ENCODE peak calls at places on chromosomes 7 and 10, in four cellular contexts. One of them, this sample, is unnamed.

GRCh38 chr7:45052011-45052410 is 36.8 kb downstream of the NACAD start:
- DNase-seq in left ventricle myocardium inferior: no peak
- DNase-seq in fibroblast of pulmonary artery: no peak
- DNase-seq in GM10248: no peak
- DNase-seq in this sample: no peak

GRCh38 chr7:152108359-152108758 is 82.9 kb downstream of the GALNT11 start:
- DNase-seq in left ventricle myocardium inferior: no peak
- DNase-seq in fibroblast of pulmonary artery: no peak
- DNase-seq in GM10248: no peak
- DNase-seq in this sample: no peak

GRCh38 chr7:27150568-27151340 is 1.6 kb downstream of the HOXA3 start:
- DNase-seq in left ventricle myocardium inferior: peak
- DNase-seq in fibroblast of pulmonary artery: peak
- DNase-seq in GM10248: peak
- DNase-seq in this sample: peak

GRCh38 chr7:18290223-18290622 is 205.3 kb upstream of the HDAC9 start:
- DNase-seq in left ventricle myocardium inferior: no peak
- DNase-seq in fibroblast of pulmonary artery: peak
- DNase-seq in GM10248: no peak
- DNase-seq in this sample: no peak

GRCh38 chr7:2202901-2203550 is 29.7 kb downstream of the MAD1L1 start:
- DNase-seq in left ventricle myocardium inferior: no peak
- DNase-seq in fibroblast of pulmonary artery: no peak
- DNase-seq in GM10248: no peak
- DNase-seq in this sample: no peak

GRCh38 chr7:149776305-149776704 is 2.9 kb upstream of the ZNF467 start:
- DNase-seq in left ventricle myocardium inferior: peak
- DNase-seq in fibroblast of pulmonary artery: peak
- DNase-seq in GM10248: no peak
- DNase-seq in this sample: no peak

GRCh38 chr7:42493436-42494198 is 256.6 kb upstream of the GLI3 start:
- DNase-seq in left ventricle myocardium inferior: peak
- DNase-seq in fibroblast of pulmonary artery: peak
- DNase-seq in GM10248: no peak
- DNase-seq in this sample: no peak

GRCh38 chr7:121297843-121298242 is 31.0 kb upstream of the WNT16 start:
- DNase-seq in left ventricle myocardium inferior: no peak
- DNase-seq in fibroblast of pulmonary artery: no peak
- DNase-seq in GM10248: no peak
- DNase-seq in this sample: no peak

GRCh38 chr10:112804036-112804435 is 146.0 kb upstream of the TCF7L2 start:
- DNase-seq in left ventricle myocardium inferior: no peak
- DNase-seq in fibroblast of pulmonary artery: no peak
- DNase-seq in GM10248: no peak
- DNase-seq in this sample: no peak

GRCh38 chr7:141648276-141649114 is 53.5 kb downstream of the DENND11 start:
- DNase-seq in left ventricle myocardium inferior: no peak
- DNase-seq in fibroblast of pulmonary artery: no peak
- DNase-seq in GM10248: no peak
- DNase-seq in this sample: no peak

GRCh38 chr7:27697861-27698430 is 35.3 kb upstream of the HIBADH start:
- DNase-seq in left ventricle myocardium inferior: no peak
- DNase-seq in fibroblast of pulmonary artery: no peak
- DNase-seq in GM10248: peak
- DNase-seq in this sample: peak

GRCh38 chr10:116211682-116212081 is 61.3 kb downstream of the GFRA1 start:
- DNase-seq in left ventricle myocardium inferior: no peak
- DNase-seq in fibroblast of pulmonary artery: no peak
- DNase-seq in GM10248: no peak
- DNase-seq in this sample: no peak

GRCh38 chr7:34260282-34260681 is 354.9 kb downstream of the BMPER start:
- DNase-seq in left ventricle myocardium inferior: no peak
- DNase-seq in fibroblast of pulmonary artery: peak
- DNase-seq in GM10248: no peak
- DNase-seq in this sample: no peak

GRCh38 chr7:50799873-50800272 is 17.2 kb upstream of the GRB10 start:
- DNase-seq in left ventricle myocardium inferior: no peak
- DNase-seq in fibroblast of pulmonary artery: no peak
- DNase-seq in GM10248: no peak
- DNase-seq in this sample: no peak

GRCh38 chr10:23106508-23106907 is 11.1 kb downstream of the MSRB2 start:
- DNase-seq in left ventricle myocardium inferior: no peak
- DNase-seq in fibroblast of pulmonary artery: no peak
- DNase-seq in GM10248: no peak
- DNase-seq in this sample: no peak

GRCh38 chr10:21726601-21727295 is 192.7 kb downstream of the MLLT10 start:
- DNase-seq in left ventricle myocardium inferior: no peak
- DNase-seq in fibroblast of pulmonary artery: no peak
- DNase-seq in GM10248: no peak
- DNase-seq in this sample: no peak

GRCh38 chr7:27165089-27165654 is at the start of gene HOXA9:
- DNase-seq in left ventricle myocardium inferior: peak
- DNase-seq in fibroblast of pulmonary artery: no peak
- DNase-seq in GM10248: no peak
- DNase-seq in this sample: no peak

GRCh38 chr7:134875867-134876266 is 96.4 kb downstream of the CALD1 start:
- DNase-seq in left ventricle myocardium inferior: no peak
- DNase-seq in fibroblast of pulmonary artery: peak
- DNase-seq in GM10248: no peak
- DNase-seq in this sample: no peak

GRCh38 chr7:107934991-107935770 is 44.2 kb downstream of the DLD start:
- DNase-seq in left ventricle myocardium inferior: no peak
- DNase-seq in fibroblast of pulmonary artery: no peak
- DNase-seq in GM10248: no peak
- DNase-seq in this sample: no peak

GRCh38 chr7:34104120-34104519 is 198.8 kb downstream of the BMPER start:
- DNase-seq in left ventricle myocardium inferior: no peak
- DNase-seq in fibroblast of pulmonary artery: no peak
- DNase-seq in GM10248: no peak
- DNase-seq in this sample: no peak

GRCh38 chr7:27994639-27995038 is 186.0 kb downstream of the JAZF1 start:
- DNase-seq in left ventricle myocardium inferior: no peak
- DNase-seq in fibroblast of pulmonary artery: peak
- DNase-seq in GM10248: no peak
- DNase-seq in this sample: no peak

GRCh38 chr10:17836917-17837316 is 27.8 kb downstream of the MRC1 start:
- DNase-seq in left ventricle myocardium inferior: peak
- DNase-seq in fibroblast of pulmonary artery: peak
- DNase-seq in GM10248: no peak
- DNase-seq in this sample: no peak

GRCh38 chr7:147022056-147022455 is 905.5 kb downstream of the CNTNAP2 start:
- DNase-seq in left ventricle myocardium inferior: no peak
- DNase-seq in fibroblast of pulmonary artery: peak
- DNase-seq in GM10248: no peak
- DNase-seq in this sample: no peak

GRCh38 chr7:30778246-30779025 is 7.2 kb downstream of the MINDY4 start:
- DNase-seq in left ventricle myocardium inferior: no peak
- DNase-seq in fibroblast of pulmonary artery: peak
- DNase-seq in GM10248: no peak
- DNase-seq in this sample: no peak

GRCh38 chr7:50217961-50218360 is 86.6 kb upstream of the IKZF1 start:
- DNase-seq in left ventricle myocardium inferior: no peak
- DNase-seq in fibroblast of pulmonary artery: no peak
- DNase-seq in GM10248: no peak
- DNase-seq in this sample: no peak

GRCh38 chr7:46600340-46600739 is 679.3 kb upstream of the IGFBP3 start:
- DNase-seq in left ventricle myocardium inferior: peak
- DNase-seq in fibroblast of pulmonary artery: peak
- DNase-seq in GM10248: no peak
- DNase-seq in this sample: no peak

GRCh38 chr10:131982185-131982756 is 548 bp upstream of the BNIP3 start:
- DNase-seq in left ventricle myocardium inferior: no peak
- DNase-seq in fibroblast of pulmonary artery: no peak
- DNase-seq in GM10248: peak
- DNase-seq in this sample: peak

GRCh38 chr10:110067960-110068770 is 60.4 kb downstream of the ADD3 start:
- DNase-seq in left ventricle myocardium inferior: peak
- DNase-seq in fibroblast of pulmonary artery: peak
- DNase-seq in GM10248: peak
- DNase-seq in this sample: peak

GRCh38 chr7:45086348-45087065 is 2.3 kb downstream of the NACAD start:
- DNase-seq in left ventricle myocardium inferior: no peak
- DNase-seq in fibroblast of pulmonary artery: no peak
- DNase-seq in GM10248: no peak
- DNase-seq in this sample: no peak

GRCh38 chr7:64881461-64882287 is 21.4 kb upstream of the ZNF273 start:
- DNase-seq in left ventricle myocardium inferior: no peak
- DNase-seq in fibroblast of pulmonary artery: no peak
- DNase-seq in GM10248: peak
- DNase-seq in this sample: peak

GRCh38 chr10:47424231-47424630 is 40.1 kb upstream of the ZNF488 start:
- DNase-seq in left ventricle myocardium inferior: no peak
- DNase-seq in fibroblast of pulmonary artery: no peak
- DNase-seq in GM10248: no peak
- DNase-seq in this sample: no peak

GRCh38 chr7:140159487-140159886 is 17.3 kb downstream of the KDM7A start:
- DNase-seq in left ventricle myocardium inferior: no peak
- DNase-seq in fibroblast of pulmonary artery: no peak
- DNase-seq in GM10248: no peak
- DNase-seq in this sample: no peak

GRCh38 chr7:39413866-39414668 is 152.1 kb upstream of the YAE1 start:
- DNase-seq in left ventricle myocardium inferior: peak
- DNase-seq in fibroblast of pulmonary artery: peak
- DNase-seq in GM10248: peak
- DNase-seq in this sample: peak
- TF ChIP-seq CTCF in left ventricle myocardium inferior: no peak
- TF ChIP-seq CTCF in fibroblast of pulmonary artery: no peak
- TF ChIP-seq CTCF in GM10248: peak
- TF ChIP-seq CTCF in this sample: peak

DNA sequence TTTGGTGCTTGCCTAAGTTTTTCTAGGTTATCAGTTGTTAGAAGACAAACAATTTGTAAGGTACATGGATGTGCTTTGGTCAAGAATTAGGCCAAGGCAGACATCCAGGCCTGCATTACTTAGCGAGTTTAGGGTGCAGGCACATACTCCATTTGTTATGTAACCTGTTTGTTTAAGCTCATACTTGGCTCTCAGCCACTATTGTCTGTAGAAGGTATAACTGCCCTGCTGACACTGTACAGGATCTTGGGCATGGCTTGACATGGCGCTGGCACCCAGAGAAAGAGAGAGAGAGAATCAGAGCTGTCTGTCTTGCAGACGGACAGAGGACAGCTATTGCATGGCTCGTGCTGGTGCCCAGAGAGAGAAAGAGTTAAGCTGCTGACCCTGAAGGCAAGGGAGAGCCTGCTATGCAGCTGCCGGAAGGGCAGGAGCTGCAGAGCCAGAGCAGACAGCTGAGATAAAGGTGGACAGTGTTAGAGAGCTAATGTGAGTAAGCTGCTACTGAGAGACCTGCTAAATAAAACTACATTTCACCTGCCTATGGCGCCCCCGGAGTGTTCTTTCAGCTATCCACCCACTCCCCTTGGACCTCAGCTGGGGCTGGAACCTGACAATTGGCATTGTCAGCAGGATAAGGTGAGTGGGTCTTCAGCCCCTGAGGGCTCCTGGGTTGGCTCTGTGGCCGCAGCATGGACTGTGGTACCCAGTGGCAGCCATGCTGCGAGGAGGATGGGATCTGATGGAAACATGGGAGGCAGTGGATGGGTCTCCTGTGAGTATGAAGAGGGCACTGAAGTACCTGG is 120.9 kb upstream of the TMEM106B start:
- DNase-seq in left ventricle myocardium inferior: no peak
- DNase-seq in fibroblast of pulmonary artery: peak
- DNase-seq in GM10248: no peak
- DNase-seq in this sample: no peak
- TF ChIP-seq CTCF in left ventricle myocardium inferior: no peak
- TF ChIP-seq CTCF in fibroblast of pulmonary artery: no peak
- TF ChIP-seq CTCF in GM10248: no peak
- TF ChIP-seq CTCF in this sample: no peak

GRCh38 chr7:91674470-91674869 is 206.0 kb downstream of the MTERF1 start:
- DNase-seq in left ventricle myocardium inferior: no peak
- DNase-seq in fibroblast of pulmonary artery: no peak
- DNase-seq in GM10248: no peak
- DNase-seq in this sample: no peak
- TF ChIP-seq CTCF in left ventricle myocardium inferior: no peak
- TF ChIP-seq CTCF in fibroblast of pulmonary artery: no peak
- TF ChIP-seq CTCF in GM10248: no peak
- TF ChIP-seq CTCF in this sample: no peak

GRCh38 chr10:43267811-43268210 is 946 bp upstream of the RASGEF1A start:
- DNase-seq in left ventricle myocardium inferior: no peak
- DNase-seq in fibroblast of pulmonary artery: no peak
- DNase-seq in GM10248: no peak
- DNase-seq in this sample: peak

GRCh38 chr10:43263551-43264323 is 3.1 kb downstream of the RASGEF1A start:
- DNase-seq in left ventricle myocardium inferior: no peak
- DNase-seq in fibroblast of pulmonary artery: no peak
- DNase-seq in GM10248: no peak
- DNase-seq in this sample: peak

GRCh38 chr10:43264324-43264986 is 2.4 kb downstream of the RASGEF1A start:
- DNase-seq in left ventricle myocardium inferior: no peak
- DNase-seq in fibroblast of pulmonary artery: no peak
- DNase-seq in GM10248: no peak
- DNase-seq in this sample: peak

GRCh38 chr10:43264987-43265798 is 1.7 kb downstream of the RASGEF1A start:
- DNase-seq in left ventricle myocardium inferior: no peak
- DNase-seq in fibroblast of pulmonary artery: no peak
- DNase-seq in GM10248: no peak
- DNase-seq in this sample: peak

GRCh38 chr10:43265799-43266721 is 805 bp downstream of the RASGEF1A start:
- DNase-seq in left ventricle myocardium inferior: no peak
- DNase-seq in fibroblast of pulmonary artery: no peak
- DNase-seq in GM10248: peak
- DNase-seq in this sample: peak
- TF ChIP-seq CTCF in left ventricle myocardium inferior: peak
- TF ChIP-seq CTCF in fibroblast of pulmonary artery: peak
- TF ChIP-seq CTCF in GM10248: peak
- TF ChIP-seq CTCF in this sample: no peak

GRCh38 chr10:6843477-6843876 is 263.4 kb upstream of the PRKCQ start:
- DNase-seq in left ventricle myocardium inferior: no peak
- DNase-seq in fibroblast of pulmonary artery: peak
- DNase-seq in GM10248: no peak
- DNase-seq in this sample: no peak
- TF ChIP-seq CTCF in left ventricle myocardium inferior: no peak
- TF ChIP-seq CTCF in fibroblast of pulmonary artery: no peak
- TF ChIP-seq CTCF in GM10248: peak
- TF ChIP-seq CTCF in this sample: peak

This sample was measured in GM13977.